ENCODE peak calls at places on chromosomes 12 and 14, in four cellular contexts. O, W, G and Q are unnamed samples.

GRCh38 chr12:130846386-130846785 is 7.3 kb upstream of the STX2 start:
- DNase-seq in O (no peak), W (no peak), G (no peak), Q (no peak)

GRCh38 chr12:52285851-52286530 is 5.3 kb downstream of the KRT81 start:
- DNase-seq in O (no peak), W (no peak), G (no peak), Q (no peak)

GRCh38 chr12:120077260-120077659 is 39.3 kb downstream of the RAB35 start:
- DNase-seq in O (no peak), W (no peak), G (no peak), Q (no peak)

GRCh38 chr14:30214014-30214413 is 286.4 kb upstream of the PRKD1 start:
- DNase-seq in O (no peak), W (no peak), G (no peak), Q (no peak)

GRCh38 chr12:75271576-75271975 is 58.5 kb downstream of the CAPS2 start:
- DNase-seq in O (no peak), W (no peak), G (no peak), Q (no peak)

GRCh38 chr14:106024983-106025604 is 498.7 kb downstream of the TMEM121 start:
- DNase-seq in O (no peak), W (no peak), G (no peak), Q (peak; percentile 61)

GRCh38 chr12:84785951-84786350 is 126.6 kb downstream of the SLC6A15 start:
- DNase-seq in O (no peak), W (no peak), G (no peak), Q (no peak)

GRCh38 chr12:103799504-103800251 is 41.4 kb downstream of the NT5DC3 start:
- DNase-seq in O (no peak), W (no peak), G (no peak), Q (no peak)

GRCh38 chr14:73427516-73428264 is 30.7 kb downstream of the NUMB start:
- DNase-seq in O (no peak), W (no peak), G (no peak), Q (no peak)

GRCh38 chr14:93219103-93219726 is 12.2 kb downstream of the UBR7 start:
- DNase-seq in O (peak; percentile 29), W (no peak), G (no peak), Q (peak; percentile 63)

GRCh38 chr14:50354527-50354926 is 42.2 kb downstream of the CDKL1 start:
- DNase-seq in O (no peak), W (no peak), G (no peak), Q (no peak)

GRCh38 chr14:43166163-43166562 is 1340.9 kb downstream of the FSCB start:
- DNase-seq in O (no peak), W (no peak), G (no peak), Q (no peak)

GRCh38 chr12:51753980-51754675 is 94.4 kb downstream of the FIGNL2 start:
- DNase-seq in O (no peak), W (no peak), G (no peak), Q (no peak)

GRCh38 chr14:105842105-105842504 is 315.7 kb downstream of the TMEM121 start:
- DNase-seq in O (no peak), W (no peak), G (no peak), Q (no peak)

GRCh38 chr14:59507063-59507751 is 22.9 kb downstream of the JKAMP start:
- DNase-seq in O (peak; percentile 5), W (no peak), G (no peak), Q (peak; percentile 17)

GRCh38 chr12:22459872-22460490 is 84.4 kb downstream of the C2CD5 start:
- DNase-seq in O (no peak), W (no peak), G (no peak), Q (peak; percentile 43)

GRCh38 chr12:69649529-69649928 is 38.8 kb upstream of the LRRC10 start:
- DNase-seq in O (no peak), W (no peak), G (no peak), Q (no peak)

GRCh38 chr14:66281036-66281776 is 205.0 kb upstream of the CCDC196 start:
- DNase-seq in O (no peak), W (no peak), G (no peak), Q (no peak)

GRCh38 chr12:23949212-23950010 is at the start of gene SOX5:
- DNase-seq in O (no peak), W (peak; percentile 46), G (no peak), Q (no peak)

GRCh38 chr12:84910549-84911241 is 1.9 kb downstream of the SLC6A15 start:
- DNase-seq in O (no peak), W (no peak), G (no peak), Q (no peak)

GRCh38 chr14:49732896-49733295 is 35.1 kb upstream of the KLHDC2 start:
- DNase-seq in O (no peak), W (no peak), G (no peak), Q (no peak)

GRCh38 chr12:79407671-79408622 is 282.8 kb downstream of the PAWR start:
- DNase-seq in O (no peak), W (no peak), G (no peak), Q (no peak)

GRCh38 chr14:24058951-24059475 is 7.2 kb downstream of the CARMIL3 start:
- DNase-seq in O (no peak), W (no peak), G (no peak), Q (no peak)

GRCh38 chr12:47422656-47423055 is 283.2 kb downstream of the RPAP3 start:
- DNase-seq in O (no peak), W (no peak), G (no peak), Q (no peak)

GRCh38 chr14:100474176-100474575 is 113.0 kb downstream of the BEGAIN start:
- DNase-seq in O (no peak), W (no peak), G (no peak), Q (no peak)

GRCh38 chr12:80041691-80042090 is 57.6 kb upstream of the OTOGL start:
- DNase-seq in O (no peak), W (no peak), G (no peak), Q (no peak)

GRCh38 chr14:101876539-101876938 is 87.8 kb upstream of the DYNC1H1 start:
- DNase-seq in O (peak; percentile 75), W (peak; percentile 81), G (peak; percentile 50), Q (peak; percentile 71)

GRCh38 chr12:21429994-21430393 is 7.5 kb upstream of the PYROXD1 start:
- DNase-seq in O (no peak), W (no peak), G (no peak), Q (no peak)

GRCh38 chr12:1845010-1845409 is 24.6 kb downstream of the LRTM2 start:
- DNase-seq in O (no peak), W (peak; percentile 19), G (no peak), Q (no peak)

GRCh38 chr12:122126713-122127597 is 47.1 kb downstream of the IL31 start:
- DNase-seq in O (no peak), W (peak; percentile 26), G (no peak), Q (no peak)

GRCh38 chr14:47539065-47539464 is 136.3 kb downstream of the MDGA2 start:
- DNase-seq in O (no peak), W (no peak), G (no peak), Q (no peak)

GRCh38 chr12:34294671-34295365 is 272.5 kb downstream of the ALG10 start:
- DNase-seq in O (no peak), W (no peak), G (no peak), Q (no peak)

GRCh38 chr14:94738786-94739185 is 31.1 kb downstream of the GSC start:
- DNase-seq in O (no peak), W (no peak), G (no peak), Q (no peak)

GRCh38 chr14:35370969-35371368 is 33.6 kb downstream of the NFKBIA start:
- DNase-seq in O (no peak), W (no peak), G (no peak), Q (no peak)

GRCh38 chr12:31118347-31118830 is 44.7 kb downstream of the DDX11 start:
- DNase-seq in O (no peak), W (no peak), G (no peak), Q (no peak)

GRCh38 chr12:101570022-101570421 is 24.7 kb upstream of the MYBPC1 start:
- DNase-seq in O (no peak), W (no peak), G (no peak), Q (no peak)

GRCh38 chr14:74686324-74686723 is 26.6 kb downstream of the AREL1 start:
- DNase-seq in O (no peak), W (no peak), G (no peak), Q (no peak)

GRCh38 chr12:41701943-41702601 is 442.6 kb downstream of the GXYLT1 start:
- DNase-seq in O (no peak), W (no peak), G (no peak), Q (no peak)

DNA sequence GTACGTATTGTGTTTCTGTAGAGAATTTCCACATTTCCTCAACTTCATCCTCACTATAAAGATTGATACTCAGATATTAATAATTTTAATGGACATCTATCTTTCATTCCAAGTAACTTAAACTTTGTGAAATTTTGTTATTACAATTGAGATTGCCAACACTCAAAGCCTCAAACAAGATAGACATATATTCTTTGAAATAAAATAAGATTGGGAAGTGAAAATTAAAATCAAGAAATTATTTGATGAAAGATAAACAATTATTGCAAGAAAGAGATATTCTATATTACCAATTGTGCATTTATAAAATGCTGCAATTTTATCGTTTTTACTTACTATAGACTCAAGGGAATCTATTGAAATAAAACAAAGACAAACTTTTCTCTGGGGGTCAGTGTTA is at the start of gene OR6C6:
- DNase-seq in O (no peak), W (no peak), G (no peak), Q (no peak)
- H3K9me3 ChIP-seq in O (peaks cover 4% of the 10 kb centered on the region), W (no peaks in the 10 kb centered on the region), G (no peaks in the 10 kb centered on the region), Q (no peaks in the 10 kb centered on the region)

GRCh38 chr14:69692542-69693053 is 74.3 kb upstream of the SRSF5 start:
- DNase-seq in O (no peak), W (no peak), G (no peak), Q (no peak)
- H3K4me1 ChIP-seq in O (peaks cover 31% of the 10 kb centered on the region), W (peaks cover 63% of the 10 kb centered on the region), G (peaks cover 43% of the 10 kb centered on the region), Q (peaks cover 40% of the 10 kb centered on the region)

DNA sequence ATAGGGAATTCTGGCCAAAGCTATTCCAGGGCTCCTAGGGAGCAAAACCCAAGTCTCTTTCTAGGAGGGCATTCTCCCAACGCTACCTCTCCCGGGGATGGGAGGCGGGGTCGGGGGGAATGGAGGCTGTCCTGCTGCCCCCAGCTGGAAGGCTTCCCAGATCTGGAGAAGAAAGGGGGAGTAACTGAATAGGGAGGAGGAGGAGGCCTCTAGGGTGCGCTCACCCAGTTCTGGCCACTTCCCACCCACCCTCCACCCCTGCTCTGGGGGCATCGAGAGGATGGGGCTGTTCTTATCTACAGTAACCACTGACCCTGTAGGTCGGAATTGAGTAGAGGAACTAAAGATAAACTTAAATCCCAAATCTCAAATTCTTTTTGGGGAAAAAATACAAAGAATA is 577 bp upstream of the RNASE1 start:
- DNase-seq in O (no peak), W (no peak), G (no peak), Q (no peak)
- H3K27ac ChIP-seq in O (no peak overlapping the region), W (peak overlapping the region; percentile 86), G (peak overlapping the region; percentile 45), Q (no peak overlapping the region)

GRCh38 chr14:98622208-98623051 is 649.6 kb downstream of the BCL11B start:
- DNase-seq in O (no peak), W (no peak), G (no peak), Q (no peak)
- H3K9me3 ChIP-seq in O (peaks cover 2% of the 10 kb centered on the region), W (peaks cover 5% of the 10 kb centered on the region), G (no peaks in the 10 kb centered on the region), Q (no peaks in the 10 kb centered on the region)

GRCh38 chr12:109089683-109090082 is 3.6 kb downstream of the ALKBH2 start:
- DNase-seq in O (no peak), W (no peak), G (no peak), Q (no peak)
- H3K4me1 ChIP-seq in O (peaks cover 19% of the 10 kb centered on the region), W (peaks cover 19% of the 10 kb centered on the region), G (peaks cover 16% of the 10 kb centered on the region), Q (peaks cover 18% of the 10 kb centered on the region)